ENCODE peak calls at places on chromosome 2, in four cellular contexts. One of them, this sample, is unnamed.

GRCh38 chr2:17614174-17614573 is 73.7 kb downstream of the VSNL1 start:
- DNase-seq in osteocyte: no peak
- DNase-seq in AG09319: no peak
- DNase-seq in heart right ventricle: no peak
- DNase-seq in this sample: no peak

GRCh38 chr2:172438064-172438421 is 10.7 kb downstream of the ITGA6 start:
- DNase-seq in osteocyte: no peak
- DNase-seq in AG09319: no peak
- DNase-seq in heart right ventricle: no peak
- DNase-seq in this sample: no peak

GRCh38 chr2:126827371-126827770 is 71.3 kb upstream of the TEX51 start:
- DNase-seq in AG09319: no peak
- DNase-seq in heart right ventricle: no peak
- DNase-seq in osteocyte: peak
- DNase-seq in this sample: no peak

GRCh38 chr2:101305492-101306123 is 2.9 kb downstream of the RNF149 start:
- DNase-seq in AG09319: no peak
- DNase-seq in heart right ventricle: no peak
- DNase-seq in osteocyte: no peak
- DNase-seq in this sample: no peak

GRCh38 chr2:102129082-102129481 is 13.5 kb upstream of the IL1R1 start:
- DNase-seq in heart right ventricle: no peak
- DNase-seq in AG09319: no peak
- DNase-seq in osteocyte: no peak
- DNase-seq in this sample: no peak

GRCh38 chr2:219331560-219332213 is 857 bp downstream of the RESP18 start:
- DNase-seq in AG09319: no peak
- DNase-seq in osteocyte: no peak
- DNase-seq in heart right ventricle: peak
- DNase-seq in this sample: peak

GRCh38 chr2:33785201-33786106 is 186.4 kb upstream of the FAM98A start:
- DNase-seq in heart right ventricle: no peak
- DNase-seq in osteocyte: no peak
- DNase-seq in AG09319: no peak
- DNase-seq in this sample: no peak

GRCh38 chr2:148614332-148615049 is 30.1 kb upstream of the EPC2 start:
- DNase-seq in heart right ventricle: no peak
- DNase-seq in osteocyte: no peak
- DNase-seq in AG09319: no peak
- DNase-seq in this sample: no peak

DNA sequence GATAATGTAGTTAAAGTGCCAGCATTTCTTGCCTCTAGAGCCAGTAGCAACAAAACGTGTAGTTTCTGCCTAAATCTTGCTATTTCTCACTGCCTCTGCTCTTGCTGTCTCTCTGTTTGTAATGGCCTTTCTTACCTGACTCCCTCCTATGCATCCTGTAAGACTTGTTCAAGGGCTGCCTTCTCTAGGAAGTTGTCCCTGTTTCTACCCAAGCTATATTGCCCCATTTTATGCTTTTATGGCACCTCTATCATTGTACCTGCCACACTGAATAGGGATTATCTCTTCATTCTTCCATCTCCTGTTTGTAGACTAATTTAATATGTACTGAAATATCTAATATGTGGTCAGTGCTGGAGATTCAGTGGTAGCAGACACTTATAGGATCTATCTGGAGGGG is 49.2 kb downstream of the PLCL1 start:
- DNase-seq in osteocyte: no peak
- DNase-seq in AG09319: no peak
- DNase-seq in heart right ventricle: no peak
- DNase-seq in this sample: no peak
- TF ChIP-seq CTCF in osteocyte: no peak
- TF ChIP-seq CTCF in AG09319: no peak
- TF ChIP-seq CTCF in heart right ventricle: no peak
- TF ChIP-seq CTCF in this sample: no peak

GRCh38 chr2:20678751-20679150 is 11.8 kb downstream of the GDF7 start:
- DNase-seq in heart right ventricle: no peak
- DNase-seq in AG09319: no peak
- DNase-seq in osteocyte: no peak
- DNase-seq in this sample: no peak

GRCh38 chr2:20684581-20685063 is 17.7 kb downstream of the GDF7 start:
- DNase-seq in osteocyte: no peak
- DNase-seq in heart right ventricle: no peak
- DNase-seq in AG09319: no peak
- DNase-seq in this sample: no peak

GRCh38 chr2:20677301-20678176 is 10.6 kb downstream of the GDF7 start:
- DNase-seq in AG09319: no peak
- DNase-seq in heart right ventricle: no peak
- DNase-seq in osteocyte: no peak
- DNase-seq in this sample: no peak

GRCh38 chr2:20680744-20681143 is 13.8 kb downstream of the GDF7 start:
- DNase-seq in osteocyte: no peak
- DNase-seq in AG09319: no peak
- DNase-seq in heart right ventricle: no peak
- DNase-seq in this sample: no peak

GRCh38 chr2:20682166-20682565 is 15.2 kb downstream of the GDF7 start:
- DNase-seq in osteocyte: no peak
- DNase-seq in heart right ventricle: no peak
- DNase-seq in AG09319: no peak
- DNase-seq in this sample: no peak
- TF ChIP-seq CTCF in osteocyte: peak
- TF ChIP-seq CTCF in heart right ventricle: peak
- TF ChIP-seq CTCF in AG09319: peak
- TF ChIP-seq CTCF in this sample: peak

GRCh38 chr2:200586644-200586975 is 796 bp downstream of the AOX1 start:
- DNase-seq in osteocyte: no peak
- DNase-seq in AG09319: no peak
- DNase-seq in heart right ventricle: no peak
- DNase-seq in this sample: no peak

GRCh38 chr2:200585340-200585729 is 479 bp upstream of the AOX1 start:
- DNase-seq in osteocyte: no peak
- DNase-seq in AG09319: no peak
- DNase-seq in heart right ventricle: no peak
- DNase-seq in this sample: no peak

GRCh38 chr2:200584639-200585038 is 1.2 kb upstream of the AOX1 start:
- DNase-seq in heart right ventricle: no peak
- DNase-seq in AG09319: no peak
- DNase-seq in osteocyte: no peak
- DNase-seq in this sample: no peak

GRCh38 chr2:200587007-200587616 is 1.3 kb downstream of the AOX1 start:
- DNase-seq in osteocyte: no peak
- DNase-seq in heart right ventricle: no peak
- DNase-seq in AG09319: no peak
- DNase-seq in this sample: no peak

DNA sequence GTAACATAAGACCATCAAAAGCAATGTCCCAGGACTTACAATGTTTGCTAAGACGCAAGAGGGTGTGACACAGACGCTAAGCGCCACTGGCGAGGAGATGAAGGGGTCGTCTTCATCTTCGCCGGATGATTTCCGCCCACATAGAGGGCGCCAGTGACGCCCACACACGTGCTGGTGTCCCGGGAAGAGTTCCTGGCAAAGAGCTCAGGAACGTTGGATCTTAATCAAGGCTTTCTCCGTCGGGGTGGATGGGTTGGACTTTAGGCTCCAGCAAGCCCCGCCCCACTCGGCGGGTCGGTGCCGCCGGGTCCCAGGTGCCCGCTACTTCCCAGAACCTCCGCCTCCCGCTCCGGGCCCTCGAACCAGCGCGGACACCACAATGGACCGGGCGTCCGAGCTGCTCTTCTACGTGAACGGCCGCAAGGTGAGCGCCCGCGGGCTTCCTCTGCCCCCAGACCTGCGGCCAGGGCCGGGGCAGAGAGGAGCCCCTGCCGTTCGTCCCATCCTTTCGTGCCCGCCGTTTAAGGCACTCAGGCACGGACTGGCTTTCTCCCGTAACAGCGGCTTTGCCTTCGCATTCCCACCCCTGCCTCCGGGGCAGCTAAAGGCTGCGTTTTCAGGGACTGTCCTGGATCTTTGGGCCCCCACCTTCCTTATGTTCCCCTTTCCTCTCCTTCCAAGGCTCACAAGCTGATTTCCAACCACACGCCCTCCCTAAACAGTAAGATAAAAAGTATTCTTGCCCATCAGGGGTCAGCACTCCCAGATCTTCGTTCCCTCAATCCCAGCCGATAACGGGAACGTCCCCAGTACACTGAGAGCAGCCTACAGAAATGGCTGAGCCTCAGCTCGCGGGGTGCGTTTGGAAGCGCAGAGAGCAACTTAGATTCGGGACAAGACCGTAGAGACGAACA is at the start of gene AOX1:
- DNase-seq in heart right ventricle: no peak
- DNase-seq in osteocyte: no peak
- DNase-seq in AG09319: no peak
- DNase-seq in this sample: peak
- TF ChIP-seq CTCF in heart right ventricle: no peak
- TF ChIP-seq CTCF in osteocyte: peak
- TF ChIP-seq CTCF in AG09319: peak
- TF ChIP-seq CTCF in this sample: no peak

DNA sequence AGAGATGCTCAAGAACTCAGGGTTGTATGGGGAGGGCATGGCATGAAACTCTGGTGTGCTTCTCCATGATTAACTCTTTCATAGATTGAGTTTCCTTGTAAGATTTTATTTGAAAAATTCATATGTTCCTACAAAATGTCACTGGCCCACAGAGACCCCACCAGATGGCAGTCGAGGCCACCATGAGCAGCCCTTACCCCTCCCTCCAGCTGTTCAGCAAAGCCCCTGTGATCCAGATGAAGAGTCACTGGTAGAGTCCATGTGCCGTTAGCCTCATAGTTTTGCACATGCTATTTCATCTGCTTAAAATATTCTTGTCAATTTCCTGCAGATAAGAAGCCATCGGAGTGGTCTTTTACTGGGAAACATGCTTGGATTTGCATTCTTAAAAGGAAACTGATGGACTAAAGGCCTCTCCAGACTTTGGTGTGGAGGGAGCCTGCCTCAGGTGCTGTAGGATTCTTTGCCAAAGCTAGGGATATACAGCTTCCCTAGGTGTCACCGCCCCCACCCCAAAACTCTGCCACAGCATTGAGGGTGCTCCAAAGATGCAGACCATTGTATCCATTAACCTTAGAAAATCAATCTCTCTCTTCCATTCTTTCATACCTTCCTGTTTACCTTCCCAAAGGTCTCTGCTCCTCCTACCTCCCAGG is 18.8 kb downstream of the ZNF385B start:
- DNase-seq in AG09319: no peak
- DNase-seq in osteocyte: no peak
- DNase-seq in heart right ventricle: no peak
- DNase-seq in this sample: no peak
- TF ChIP-seq CTCF in AG09319: peak
- TF ChIP-seq CTCF in osteocyte: peak
- TF ChIP-seq CTCF in heart right ventricle: peak
- TF ChIP-seq CTCF in this sample: peak

DNA sequence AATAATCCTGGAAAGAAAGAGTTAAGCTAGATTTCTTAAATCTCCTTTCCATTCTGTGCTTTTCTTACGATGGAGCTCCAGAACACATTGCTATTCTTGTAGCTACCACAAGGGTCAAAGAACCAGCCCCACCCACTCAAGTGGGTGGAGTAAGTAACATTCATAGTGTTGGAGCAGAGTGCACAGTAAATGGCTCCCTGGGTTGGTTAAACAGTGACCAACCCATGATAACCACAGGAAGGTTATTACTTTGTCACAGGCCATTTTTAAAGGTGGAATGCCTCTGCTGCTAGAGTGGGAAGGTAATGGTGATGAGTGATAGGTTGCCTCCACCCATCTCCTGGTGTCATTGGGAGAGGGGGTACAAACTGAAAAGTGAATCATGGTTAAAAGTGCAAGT is 13.9 kb downstream of the ARPC2 start:
- DNase-seq in heart right ventricle: no peak
- DNase-seq in osteocyte: no peak
- DNase-seq in AG09319: no peak
- DNase-seq in this sample: no peak
- TF ChIP-seq CTCF in heart right ventricle: peak
- TF ChIP-seq CTCF in osteocyte: peak
- TF ChIP-seq CTCF in AG09319: no peak
- TF ChIP-seq CTCF in this sample: peak

DNA sequence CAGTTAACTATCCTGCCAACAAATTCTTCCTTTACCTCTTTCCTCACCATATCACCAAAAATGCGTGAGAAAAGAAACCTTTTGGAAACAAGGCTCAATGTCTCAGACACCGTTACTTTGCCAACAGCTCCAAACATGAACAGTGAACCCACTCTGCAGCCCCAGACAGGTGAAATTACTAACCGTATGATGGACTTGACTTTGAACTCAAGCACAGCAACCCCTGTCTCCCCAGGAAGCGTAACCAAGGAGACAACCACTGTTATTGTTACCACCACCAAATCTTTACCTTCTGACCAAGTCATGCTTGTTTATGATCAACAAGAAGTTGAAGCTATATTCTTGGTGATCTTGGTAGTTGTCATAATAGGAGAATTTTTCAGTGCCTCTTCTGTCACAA is 28.4 kb downstream of the MFSD6 start:
- DNase-seq in heart right ventricle: no peak
- DNase-seq in osteocyte: no peak
- DNase-seq in AG09319: no peak
- DNase-seq in this sample: no peak
- TF ChIP-seq CTCF in heart right ventricle: no peak
- TF ChIP-seq CTCF in osteocyte: no peak
- TF ChIP-seq CTCF in AG09319: no peak
- TF ChIP-seq CTCF in this sample: no peak

GRCh38 chr2:202184557-202184956 is 53.8 kb downstream of the SUMO1 start:
- DNase-seq in AG09319: no peak
- DNase-seq in heart right ventricle: no peak
- DNase-seq in osteocyte: no peak
- DNase-seq in this sample: no peak
- TF ChIP-seq CTCF in AG09319: no peak
- TF ChIP-seq CTCF in heart right ventricle: no peak
- TF ChIP-seq CTCF in osteocyte: no peak
- TF ChIP-seq CTCF in this sample: no peak

DNA sequence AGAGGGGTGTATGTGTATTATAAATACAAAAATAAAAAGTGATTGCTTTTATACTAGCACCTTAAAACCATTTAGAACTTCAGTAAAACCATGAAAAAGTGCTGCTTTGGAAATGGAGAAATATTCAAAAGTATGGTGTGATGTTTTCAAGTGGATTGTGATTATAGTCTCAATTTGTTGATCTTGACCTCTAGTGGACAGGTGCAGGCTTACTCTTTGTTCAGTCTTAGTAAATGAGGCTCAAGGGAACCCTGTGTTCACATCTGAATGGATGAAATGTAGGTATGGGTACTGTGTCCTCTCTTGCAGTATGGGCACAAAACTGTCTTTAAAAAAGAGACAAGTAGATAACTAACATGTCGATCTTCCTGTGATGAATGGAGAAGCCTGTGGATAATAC is 145.8 kb downstream of the MCFD2 start:
- DNase-seq in osteocyte: no peak
- DNase-seq in heart right ventricle: no peak
- DNase-seq in AG09319: no peak
- DNase-seq in this sample: no peak
- TF ChIP-seq CTCF in osteocyte: no peak
- TF ChIP-seq CTCF in heart right ventricle: no peak
- TF ChIP-seq CTCF in AG09319: no peak
- TF ChIP-seq CTCF in this sample: peak